ENCODE peak calls at places on chromosomes 2 and 18, in five cellular contexts. One of them, this sample, is unnamed.

GRCh38 chr2:224025874-224026273 is 13.2 kb downstream of the SERPINE2 start:
- DNase-seq in neuronal stem cell: no peak
- DNase-seq in IMR-90: no peak
- DNase-seq in H9: no peak
- DNase-seq in H1: no peak
- DNase-seq in this sample: peak; percentile 86

GRCh38 chr2:273338-273737 is 8.6 kb downstream of the ACP1 start:
- DNase-seq in H9: no peak
- DNase-seq in IMR-90: no peak
- DNase-seq in H1: no peak
- DNase-seq in neuronal stem cell: no peak
- DNase-seq in this sample: no peak

GRCh38 chr2:205654878-205655601 is 27.3 kb upstream of the NRP2 start:
- DNase-seq in neuronal stem cell: no peak
- DNase-seq in IMR-90: peak; percentile 88
- DNase-seq in H1: peak; percentile 16
- DNase-seq in H9: no peak
- DNase-seq in this sample: no peak

GRCh38 chr2:24816884-24817283 is 23.7 kb downstream of the CENPO start:
- DNase-seq in H9: no peak
- DNase-seq in H1: peak; percentile 16
- DNase-seq in neuronal stem cell: no peak
- DNase-seq in IMR-90: peak; percentile 94
- DNase-seq in this sample: no peak

GRCh38 chr2:29525921-29526320 is 395.5 kb downstream of the ALK start:
- DNase-seq in IMR-90: no peak
- DNase-seq in H9: no peak
- DNase-seq in neuronal stem cell: no peak
- DNase-seq in H1: no peak
- DNase-seq in this sample: no peak

GRCh38 chr2:111883661-111884591 is at the start of gene ANAPC1:
- DNase-seq in IMR-90: peak; percentile 69
- DNase-seq in H1: peak; percentile 93
- DNase-seq in H9: peak; percentile 87
- DNase-seq in neuronal stem cell: peak; percentile 77
- DNase-seq in this sample: peak; percentile 93

GRCh38 chr2:176370423-176370822 is 101.2 kb downstream of the MTX2 start:
- DNase-seq in IMR-90: no peak
- DNase-seq in H1: no peak
- DNase-seq in H9: no peak
- DNase-seq in neuronal stem cell: no peak
- DNase-seq in this sample: no peak

GRCh38 chr18:31684279-31685096 is at the start of gene B4GALT6:
- DNase-seq in neuronal stem cell: peak; percentile 61
- DNase-seq in IMR-90: no peak
- DNase-seq in H1: peak; percentile 79
- DNase-seq in H9: peak; percentile 73
- DNase-seq in this sample: peak; percentile 85

GRCh38 chr2:241309684-241310117 is 5.8 kb downstream of the HDLBP start:
- DNase-seq in neuronal stem cell: no peak
- DNase-seq in IMR-90: peak; percentile 61
- DNase-seq in H9: no peak
- DNase-seq in H1: peak; percentile 28
- DNase-seq in this sample: no peak

GRCh38 chr2:220460257-220460985 is 833.0 kb downstream of the SLC4A3 start:
- DNase-seq in IMR-90: peak; percentile 12
- DNase-seq in neuronal stem cell: no peak
- DNase-seq in H1: no peak
- DNase-seq in H9: no peak
- DNase-seq in this sample: peak; percentile 61

GRCh38 chr2:220044383-220044782 is 417.0 kb downstream of the SLC4A3 start:
- DNase-seq in IMR-90: no peak
- DNase-seq in H1: no peak
- DNase-seq in H9: peak; percentile 32
- DNase-seq in neuronal stem cell: no peak
- DNase-seq in this sample: peak; percentile 85

GRCh38 chr2:151347904-151348303 is 9.5 kb upstream of the TNFAIP6 start:
- DNase-seq in H9: no peak
- DNase-seq in neuronal stem cell: no peak
- DNase-seq in IMR-90: no peak
- DNase-seq in H1: no peak
- DNase-seq in this sample: peak; percentile 57

GRCh38 chr2:102141011-102141914 is 1.3 kb upstream of the IL1R1 start:
- DNase-seq in neuronal stem cell: no peak
- DNase-seq in H1: peak; percentile 50
- DNase-seq in H9: no peak
- DNase-seq in IMR-90: peak; percentile 98
- DNase-seq in this sample: no peak

GRCh38 chr2:116489944-116490343 is 1324.5 kb upstream of the DDX18 start:
- DNase-seq in H9: no peak
- DNase-seq in H1: no peak
- DNase-seq in neuronal stem cell: no peak
- DNase-seq in IMR-90: no peak
- DNase-seq in this sample: no peak

DNA sequence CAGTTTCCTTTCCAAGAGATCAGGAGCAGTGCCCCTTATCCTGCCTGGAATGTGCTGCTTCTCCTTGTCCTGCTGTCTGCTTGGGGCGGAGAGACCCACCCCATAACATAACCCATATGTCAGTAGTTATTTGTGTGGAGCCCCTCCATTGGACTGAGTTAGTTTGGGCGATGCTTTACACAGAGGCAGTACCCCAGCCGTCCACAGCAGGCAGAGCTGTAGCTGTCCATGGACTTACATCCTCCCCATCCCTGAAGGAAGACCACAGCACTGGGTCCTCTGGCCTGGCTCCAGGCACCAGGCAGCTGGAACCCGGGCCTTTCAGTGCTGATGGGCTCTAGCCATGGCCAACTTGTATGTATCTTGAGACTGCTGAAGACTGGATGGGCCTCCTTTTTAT is 20.3 kb downstream of the GKN2 start:
- DNase-seq in H9: no peak
- DNase-seq in IMR-90: no peak
- DNase-seq in neuronal stem cell: no peak
- DNase-seq in H1: no peak
- DNase-seq in this sample: peak; percentile 14
- H3K18ac ChIP-seq in H9: no peak overlapping the region
- H3K18ac ChIP-seq in IMR-90: peak overlapping the region; percentile 94
- H3K18ac ChIP-seq in neuronal stem cell: no peak overlapping the region
- H3K18ac ChIP-seq in H1: no peak overlapping the region
- H3K18ac ChIP-seq in this sample: no peak overlapping the region

DNA sequence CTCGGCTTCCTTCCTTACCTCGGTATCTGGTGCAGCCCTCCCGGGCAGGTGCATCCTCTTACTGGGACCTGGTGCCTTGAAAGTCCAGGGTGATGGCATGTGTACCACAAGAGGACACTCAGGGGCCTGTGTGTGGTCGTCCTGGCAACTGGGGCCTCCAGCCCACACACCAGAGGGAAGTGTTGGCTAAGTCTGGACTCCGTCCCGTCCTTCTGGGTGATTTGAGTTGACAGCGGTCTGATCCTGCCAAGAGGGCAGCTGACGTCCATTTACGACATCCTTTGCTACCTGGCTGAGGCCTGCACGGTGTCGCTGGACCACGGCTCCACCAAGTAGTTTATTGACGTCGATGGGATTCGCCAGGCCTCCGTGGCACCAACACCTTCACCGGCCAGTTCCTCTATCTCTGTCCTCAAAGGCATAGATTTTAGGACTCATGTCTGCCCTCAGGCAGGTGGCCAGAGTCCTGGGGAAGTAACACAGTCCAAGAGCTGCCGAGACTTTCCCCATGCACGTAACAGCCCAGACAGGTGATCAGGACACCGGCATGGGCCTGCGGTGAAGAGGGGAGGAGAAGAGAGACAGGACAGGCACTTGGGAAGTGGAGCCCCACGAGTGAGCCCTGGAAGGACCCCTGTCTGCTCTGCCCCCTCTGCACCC is 186.0 kb upstream of the HDAC4 start:
- DNase-seq in H9: no peak
- DNase-seq in IMR-90: no peak
- DNase-seq in neuronal stem cell: no peak
- DNase-seq in H1: no peak
- DNase-seq in this sample: no peak
- H3K23ac ChIP-seq in H9: no peak overlapping the region
- H3K23ac ChIP-seq in IMR-90: no peak overlapping the region
- H3K23ac ChIP-seq in neuronal stem cell: no peak overlapping the region
- H3K23ac ChIP-seq in H1: no peak overlapping the region
- H3K23ac ChIP-seq in this sample: no peak overlapping the region

GRCh38 chr2:19987936-19988335 is 2.0 kb downstream of the WDR35 start:
- DNase-seq in H9: no peak
- DNase-seq in neuronal stem cell: no peak
- DNase-seq in IMR-90: no peak
- DNase-seq in H1: no peak
- DNase-seq in this sample: no peak
- H3K4me2 ChIP-seq in H9: no peak overlapping the region
- H3K4me2 ChIP-seq in neuronal stem cell: no peak overlapping the region
- H3K4me2 ChIP-seq in IMR-90: no peak overlapping the region
- H3K4me2 ChIP-seq in H1: peak overlapping the region; percentile 91
- H3K4me2 ChIP-seq in this sample: no peak overlapping the region

GRCh38 chr18:62825382-62825781 is 110.0 kb downstream of the PHLPP1 start:
- DNase-seq in neuronal stem cell: no peak
- DNase-seq in H1: no peak
- DNase-seq in IMR-90: no peak
- DNase-seq in H9: no peak
- DNase-seq in this sample: no peak
- H3K18ac ChIP-seq in neuronal stem cell: no peak overlapping the region
- H3K18ac ChIP-seq in H1: no peak overlapping the region
- H3K18ac ChIP-seq in IMR-90: no peak overlapping the region
- H3K18ac ChIP-seq in H9: no peak overlapping the region
- H3K18ac ChIP-seq in this sample: no peak overlapping the region